ENCODE peak calls at places on chromosomes 1 and 21, in nine cellular contexts. Y is A673, X is natural killer cell, C is lung, V is heart right ventricle, J is stomach, S is SK-N-SH, A is AG04450, G is right lobe of liver. P is an unnamed sample.

GRCh38 chr1:26994772-26995625 is 1.5 kb downstream of the TRNP1 start:
- DNase-seq in S (no peak), X (no peak), A (no peak), Y (no peak), C (no peak), V (no peak), J (no peak), G (no peak), P (no peak)

GRCh38 chr1:19665456-19666138 is 922 bp downstream of the HTR6 start:
- DNase-seq in X (no peak), G (no peak), V (no peak), Y (no peak), A (no peak), J (no peak), C (no peak), S (peak), P (no peak)

GRCh38 chr1:41776896-41777431 is 141.8 kb downstream of the HIVEP3 start:
- DNase-seq in V (peak), G (peak), S (no peak), Y (no peak), A (no peak), J (peak), C (peak), X (no peak), P (no peak)

GRCh38 chr1:43552059-43552742 is 21.5 kb downstream of the PTPRF start:
- DNase-seq in A (no peak), V (no peak), Y (no peak), G (no peak), S (no peak), X (no peak), C (no peak), J (no peak), P (no peak)

GRCh38 chr1:8363186-8363585 is 45.3 kb downstream of the SLC45A1 start:
- DNase-seq in V (no peak), A (no peak), C (no peak), G (no peak), S (no peak), J (no peak), X (no peak), Y (no peak), P (no peak)

GRCh38 chr1:11237364-11237755 is 25.0 kb downstream of the MTOR start:
- DNase-seq in V (no peak), J (no peak), G (no peak), S (no peak), A (no peak), X (no peak), Y (no peak), C (no peak), P (no peak)

GRCh38 chr1:74772945-74773344 is 40.0 kb downstream of the TYW3 start:
- DNase-seq in A (no peak), S (no peak), G (no peak), Y (peak), C (no peak), X (no peak), J (no peak), V (no peak), P (no peak)

GRCh38 chr1:153976819-153977249 is 640 bp downstream of the JTB start:
- DNase-seq in V (no peak), Y (no peak), S (peak), G (no peak), J (no peak), X (no peak), A (no peak), C (no peak), P (no peak)

GRCh38 chr21:26469789-26470188 is 103.3 kb downstream of the CYYR1 start:
- DNase-seq in S (no peak), J (no peak), C (peak), A (no peak), Y (peak), V (no peak), X (no peak), G (no peak), P (no peak)

GRCh38 chr1:145889722-145890121 is 4.1 kb upstream of the ANKRD35 start:
- DNase-seq in C (no peak), G (no peak), Y (no peak), V (no peak), A (no peak), X (no peak), J (no peak), S (no peak), P (no peak)

GRCh38 chr21:16794944-16795343 is 717.9 kb upstream of the CXADR start:
- DNase-seq in Y (no peak), S (no peak), V (no peak), J (no peak), A (peak), X (no peak), C (no peak), G (no peak), P (no peak)

GRCh38 chr1:196380311-196380710 is 227.9 kb downstream of the KCNT2 start:
- DNase-seq in Y (no peak), J (no peak), V (no peak), X (no peak), S (no peak), G (no peak), A (no peak), C (no peak), P (no peak)

GRCh38 chr1:21293537-21294265 is 3.4 kb upstream of the ECE1 start:
- DNase-seq in G (no peak), A (no peak), Y (no peak), J (no peak), S (no peak), X (peak), C (no peak), V (no peak), P (no peak)

GRCh38 chr1:193251950-193252349 is 65.5 kb upstream of the B3GALT2 start:
- DNase-seq in V (no peak), J (no peak), Y (no peak), S (no peak), G (no peak), A (no peak), X (no peak), C (no peak), P (no peak)

GRCh38 chr1:89089962-89090361 is 25.0 kb upstream of the GBP1 start:
- DNase-seq in A (no peak), Y (no peak), V (no peak), S (peak), X (no peak), C (no peak), J (no peak), G (no peak), P (no peak)

GRCh38 chr1:235077571-235078479 is 50.8 kb downstream of the TOMM20 start:
- DNase-seq in X (no peak), C (no peak), S (no peak), V (no peak), G (no peak), Y (no peak), J (no peak), A (no peak), P (no peak)

GRCh38 chr1:23809751-23810171 is 9.2 kb upstream of the GALE start:
- DNase-seq in C (peak), V (peak), S (peak), X (peak), J (peak), Y (peak), G (peak), A (no peak), P (no peak)

GRCh38 chr1:109790735-109791494 is 27.2 kb upstream of the EPS8L3 start:
- DNase-seq in C (peak), A (no peak), S (no peak), V (peak), Y (peak), G (peak), X (peak), J (peak), P (peak)

GRCh38 chr1:195766709-195767108 is 841.5 kb downstream of the KCNT2 start:
- DNase-seq in A (no peak), V (no peak), Y (peak), X (no peak), G (no peak), C (no peak), J (no peak), S (no peak), P (no peak)

GRCh38 chr21:30057108-30057507 is 109.5 kb downstream of the CLDN17 start:
- DNase-seq in G (no peak), X (no peak), S (no peak), V (no peak), C (no peak), A (no peak), Y (no peak), J (no peak), P (no peak)

GRCh38 chr1:230806552-230806951 is 59.4 kb downstream of the CAPN9 start:
- DNase-seq in S (no peak), Y (no peak), V (no peak), G (no peak), J (no peak), X (no peak), C (peak), A (no peak), P (no peak)

GRCh38 chr1:234000557-234001081 is 96.1 kb downstream of the SLC35F3 start:
- DNase-seq in J (no peak), X (no peak), C (no peak), V (no peak), A (no peak), G (no peak), S (no peak), Y (peak), P (no peak)

GRCh38 chr1:101302831-101303511 is 66.2 kb downstream of the S1PR1 start:
- DNase-seq in V (no peak), A (no peak), S (peak), X (no peak), J (no peak), G (no peak), Y (no peak), C (no peak), P (no peak)

GRCh38 chr1:24027838-24028468 is 47.8 kb upstream of the SRSF10 start:
- DNase-seq in S (peak), G (no peak), Y (peak), C (no peak), J (no peak), V (no peak), A (no peak), X (no peak), P (no peak)

GRCh38 chr1:44609412-44609767 is 64.9 kb downstream of the TMEM53 start:
- DNase-seq in X (no peak), V (peak), A (no peak), S (peak), Y (peak), C (no peak), J (peak), G (peak), P (peak)

GRCh38 chr1:10664251-10664650 is 132.2 kb downstream of the CASZ1 start:
- DNase-seq in X (no peak), S (peak), A (no peak), V (peak), C (no peak), G (peak), Y (no peak), J (peak), P (no peak)

GRCh38 chr1:114135806-114136205 is 17.9 kb downstream of the SYT6 start:
- DNase-seq in S (no peak), C (no peak), A (no peak), X (no peak), G (no peak), Y (no peak), J (no peak), V (no peak), P (no peak)

GRCh38 chr21:26782754-26783153 is 62.5 kb downstream of the ADAMTS1 start:
- DNase-seq in X (no peak), A (no peak), G (no peak), Y (no peak), V (no peak), S (no peak), J (no peak), C (no peak), P (no peak)

GRCh38 chr1:28126212-28126611 is 37.8 kb upstream of the EYA3 start:
- DNase-seq in G (no peak), C (no peak), X (no peak), V (no peak), S (no peak), J (no peak), A (no peak), Y (no peak), P (no peak)

GRCh38 chr1:76835203-76835602 is 32.1 kb upstream of the ST6GALNAC5 start:
- DNase-seq in V (no peak), X (no peak), Y (no peak), J (no peak), A (no peak), C (no peak), G (no peak), S (no peak), P (no peak)

GRCh38 chr1:54249798-54250497 is 50.0 kb downstream of the MRPL37 start:
- DNase-seq in S (no peak), C (no peak), V (no peak), Y (peak), A (no peak), X (no peak), J (no peak), G (no peak), P (no peak)

GRCh38 chr21:26506951-26507350 is 66.1 kb downstream of the CYYR1 start:
- DNase-seq in G (no peak), J (no peak), X (no peak), V (no peak), A (no peak), C (no peak), S (no peak), Y (peak), P (no peak)

GRCh38 chr1:80882552-80882951 is 918.2 kb upstream of the ADGRL2 start:
- DNase-seq in G (no peak), V (no peak), J (no peak), A (peak), X (no peak), C (no peak), S (no peak), Y (no peak), P (no peak)

GRCh38 chr1:47940321-47940720 is 56.9 kb downstream of the TRABD2B start:
- DNase-seq in S (no peak), C (no peak), J (no peak), V (no peak), G (no peak), X (no peak), A (no peak), Y (no peak), P (no peak)

GRCh38 chr1:223057569-223058093 is 85.4 kb downstream of the TLR5 start:
- DNase-seq in C (no peak), V (no peak), X (no peak), J (no peak), Y (no peak), A (no peak), S (no peak), G (no peak), P (no peak)

GRCh38 chr1:220321758-220322157 is 49.5 kb upstream of the RAB3GAP2 start:
- DNase-seq in G (no peak), X (no peak), J (no peak), V (no peak), Y (no peak), A (no peak), C (no peak), S (no peak), P (no peak)
- TF ChIP-seq CTCF in G (no peak), X (no peak), J (no peak), V (no peak), Y (no peak), A (no peak), C (no peak), S (no peak), P (no peak)

GRCh38 chr1:61301824-61302652 is 219.7 kb downstream of the NFIA start:
- DNase-seq in X (no peak), A (peak), J (peak), V (no peak), Y (no peak), C (no peak), G (no peak), S (no peak), P (no peak)

GRCh38 chr1:61297887-61298286 is 215.5 kb downstream of the NFIA start:
- DNase-seq in A (no peak), S (no peak), Y (no peak), V (no peak), X (no peak), C (no peak), G (no peak), J (no peak), P (no peak)

GRCh38 chr1:61299468-61299867 is 217.1 kb downstream of the NFIA start:
- DNase-seq in A (no peak), C (no peak), Y (no peak), V (no peak), J (no peak), S (no peak), X (no peak), G (no peak), P (no peak)

GRCh38 chr1:61295818-61296537 is 213.6 kb downstream of the NFIA start:
- DNase-seq in S (no peak), J (no peak), Y (no peak), G (no peak), A (no peak), X (no peak), C (no peak), V (no peak), P (no peak)

GRCh38 chr1:61300899-61301298 is 218.5 kb downstream of the NFIA start:
- DNase-seq in A (no peak), X (no peak), C (no peak), V (no peak), G (no peak), Y (peak), J (no peak), S (no peak), P (no peak)
- TF ChIP-seq CTCF in A (no peak), X (no peak), C (no peak), V (no peak), G (no peak), Y (no peak), J (no peak), S (no peak), P (no peak)

GRCh38 chr1:51926171-51926812 is 47.8 kb upstream of the NRDC start:
- DNase-seq in Y (peak), V (no peak), S (no peak), G (no peak), J (no peak), X (no peak), A (no peak), C (no peak), P (no peak)
- TF ChIP-seq CTCF in Y (peak), V (peak), S (peak), G (no peak), J (no peak), X (no peak), A (peak), C (no peak), P (peak)

GRCh38 chr1:30052178-30052577 is 671.2 kb downstream of the MATN1 start:
- DNase-seq in X (no peak), G (no peak), A (no peak), J (no peak), C (no peak), V (no peak), S (no peak), Y (no peak), P (no peak)
- TF ChIP-seq CTCF in X (no peak), G (no peak), A (no peak), J (no peak), C (no peak), V (no peak), S (no peak), Y (no peak), P (peak)

DNA sequence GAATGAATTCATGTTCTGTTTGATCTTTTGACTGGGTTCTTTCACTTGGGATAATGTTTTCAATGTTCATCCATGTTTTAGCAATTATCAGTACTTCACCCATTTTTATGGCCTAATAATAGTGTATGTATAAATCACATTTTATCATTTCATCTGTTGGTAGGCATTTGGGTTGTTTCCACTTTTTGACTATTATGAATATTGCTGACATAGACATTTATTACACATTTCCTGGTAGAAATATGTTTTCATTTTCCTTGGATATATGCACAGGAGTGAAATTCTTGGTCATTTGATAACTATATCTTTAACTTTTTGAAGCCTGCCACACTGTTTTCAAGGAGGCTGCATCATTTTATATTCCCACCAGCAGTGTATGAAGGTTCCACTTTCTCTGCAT is 79.8 kb downstream of the AXDND1 start:
- DNase-seq in G (no peak), V (no peak), S (no peak), C (no peak), X (no peak), A (no peak), J (no peak), Y (no peak), P (no peak)
- TF ChIP-seq CTCF in G (no peak), V (no peak), S (no peak), C (no peak), X (no peak), A (no peak), J (no peak), Y (no peak), P (no peak)

GRCh38 chr1:164093543-164093942 is 465.4 kb upstream of the PBX1 start:
- DNase-seq in Y (no peak), S (no peak), G (no peak), C (no peak), A (no peak), V (no peak), J (no peak), X (no peak), P (no peak)

GRCh38 chr1:164087893-164088292 is 471.1 kb upstream of the PBX1 start:
- DNase-seq in X (no peak), C (no peak), J (no peak), G (no peak), V (no peak), A (no peak), Y (no peak), S (no peak), P (no peak)

DNA sequence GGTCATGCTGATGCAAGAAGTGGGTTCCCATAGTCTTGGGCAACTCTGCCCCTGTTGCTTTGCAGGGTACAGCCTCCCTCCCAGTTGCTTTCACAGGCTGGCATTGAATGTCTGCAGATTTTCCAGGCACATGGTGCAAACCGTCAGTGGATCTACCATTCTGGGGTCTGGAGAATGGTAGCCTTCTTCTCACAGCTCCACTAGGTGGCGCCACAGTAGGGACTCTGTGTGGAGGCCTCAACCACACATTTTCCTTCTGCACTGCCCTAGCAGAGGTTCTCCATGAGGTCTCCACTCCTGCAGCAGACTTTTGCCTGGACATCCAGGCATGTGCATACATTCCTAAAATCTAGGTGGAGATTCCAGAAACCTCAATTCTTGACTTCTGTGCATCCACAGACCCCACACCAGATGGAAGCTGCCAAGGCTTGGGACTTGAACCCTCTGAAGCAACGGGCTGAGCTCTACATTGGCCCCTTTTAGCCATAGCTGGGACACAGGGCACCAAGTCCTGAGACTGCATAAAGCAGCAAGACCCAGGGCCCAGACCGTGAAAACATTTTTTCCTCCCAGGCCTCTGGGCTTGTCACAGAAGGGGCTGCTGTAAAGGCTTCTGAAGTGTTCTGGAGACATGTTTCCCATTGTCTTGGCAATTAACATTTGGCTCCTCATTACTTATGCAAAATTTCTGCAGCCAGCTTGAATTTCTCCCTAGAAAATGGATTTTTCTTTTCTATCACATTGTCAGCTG is 466.2 kb upstream of the PBX1 start:
- DNase-seq in G (no peak), Y (peak), X (no peak), A (no peak), C (no peak), V (no peak), J (no peak), S (no peak), P (no peak)
- TF ChIP-seq CTCF in G (no peak), Y (peak), X (no peak), A (peak), C (no peak), V (peak), J (no peak), S (peak), P (peak)

DNA sequence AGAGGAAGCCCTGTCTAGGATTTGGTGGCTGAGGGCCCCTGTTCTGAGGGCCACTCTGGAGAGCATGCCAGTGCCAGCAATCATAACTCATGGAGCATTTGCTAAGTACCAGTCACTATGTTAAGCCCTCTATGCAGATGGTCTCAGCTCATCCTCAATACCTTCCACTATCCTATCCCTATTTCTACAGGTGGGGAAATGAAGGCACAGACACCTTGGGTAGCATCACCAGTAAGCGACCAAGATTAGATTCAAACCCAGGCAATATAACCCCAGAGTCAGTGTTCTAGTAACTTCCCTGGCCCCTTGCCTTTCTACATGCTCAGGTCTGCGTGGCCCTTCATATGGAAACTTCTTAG is 7.9 kb upstream of the NBPF1 start:
- DNase-seq in S (no peak), A (no peak), V (no peak), G (no peak), Y (no peak), C (no peak), X (no peak), J (no peak), P (no peak)
- TF ChIP-seq CTCF in S (no peak), A (no peak), V (no peak), G (peak), Y (no peak), C (no peak), X (peak), J (peak), P (peak)

GRCh38 chr1:111789666-111790316 is 34.1 kb downstream of the DDX20 start:
- DNase-seq in Y (no peak), J (no peak), G (no peak), A (no peak), S (no peak), V (no peak), X (no peak), C (peak), P (no peak)
- TF ChIP-seq CTCF in Y (peak), J (no peak), G (peak), A (no peak), S (peak), V (peak), X (no peak), C (no peak), P (peak)

P was measured in chondrocyte.